ENCODE peak calls at places on chromosomes 5 and 9, in ten cellular contexts. S is HCT116, H is choroid plexus epithelial cell, A is fibroblast of lung, R is neural crest cell, B is fibroblast of the aortic adventitia, U is mammary epithelial cell, N is IMR-90, Z is uterus, L is osteocyte. P is an unnamed sample.

GRCh38 chr5:172117977-172118701 is 69.9 kb downstream of the STK10 start:
- DNase-seq in S (no peak), R (no peak), N (no peak), B (peak), Z (no peak), H (no peak), L (no peak), A (no peak), U (no peak), P (no peak)

GRCh38 chr5:149228610-149229297 is 42.9 kb upstream of the AFAP1L1 start:
- DNase-seq in A (peak), U (peak), N (peak), Z (peak), B (peak), L (no peak), S (peak), R (no peak), H (peak), P (peak)

GRCh38 chr5:135488727-135489465 is 36.7 kb upstream of the TIFAB start:
- DNase-seq in N (peak), R (peak), Z (no peak), U (peak), H (peak), S (peak), A (peak), L (no peak), B (peak), P (peak)

GRCh38 chr5:129899454-129899853 is 4.8 kb upstream of the CHSY3 start:
- DNase-seq in A (peak), U (peak), L (no peak), H (peak), S (no peak), N (peak), Z (no peak), B (peak), R (no peak), P (no peak)

GRCh38 chr5:75648712-75649111 is 37.5 kb downstream of the ANKDD1B start:
- DNase-seq in S (no peak), H (no peak), L (no peak), A (no peak), Z (no peak), R (no peak), N (no peak), U (no peak), B (no peak), P (no peak)

GRCh38 chr5:32511778-32512374 is 67.3 kb upstream of the ZFR start:
- DNase-seq in S (no peak), H (no peak), U (no peak), B (no peak), A (no peak), L (no peak), R (no peak), Z (no peak), N (no peak), P (no peak)

GRCh38 chr9:103242025-103242424 is 246.9 kb downstream of the CYLC2 start:
- DNase-seq in L (no peak), U (peak), N (no peak), A (no peak), Z (no peak), R (no peak), B (no peak), S (no peak), H (no peak), P (no peak)

GRCh38 chr9:134214766-134215394 is 50.5 kb upstream of the RNU6ATAC start:
- DNase-seq in Z (no peak), U (no peak), N (no peak), L (no peak), R (no peak), A (no peak), S (no peak), B (no peak), H (no peak), P (no peak)

GRCh38 chr9:125932012-125932411 is 184.8 kb downstream of the PBX3 start:
- DNase-seq in N (peak), Z (peak), B (peak), A (peak), S (peak), R (no peak), H (peak), L (no peak), U (peak), P (no peak)

GRCh38 chr9:100581661-100582060 is 3.8 kb downstream of the CAVIN4 start:
- DNase-seq in B (no peak), A (peak), H (no peak), R (no peak), Z (no peak), N (no peak), S (no peak), U (no peak), L (no peak), P (no peak)

GRCh38 chr9:121358747-121359146 is 11.3 kb downstream of the STOM start:
- DNase-seq in Z (no peak), S (no peak), B (no peak), U (no peak), A (no peak), H (no peak), R (no peak), N (no peak), L (no peak), P (no peak)

GRCh38 chr5:82137205-82137604 is 140.9 kb downstream of the RPS23 start:
- DNase-seq in Z (no peak), L (no peak), B (no peak), S (no peak), H (no peak), U (no peak), N (no peak), R (no peak), A (no peak), P (no peak)

GRCh38 chr9:97910273-97910844 is 11.9 kb downstream of the TRMO start:
- DNase-seq in U (peak), R (no peak), A (no peak), H (no peak), N (no peak), Z (no peak), S (no peak), B (no peak), L (no peak), P (no peak)

GRCh38 chr5:65625743-65626142 is 916 bp downstream of the SHLD3 start:
- DNase-seq in L (no peak), B (peak), H (no peak), A (no peak), S (no peak), R (no peak), Z (no peak), U (no peak), N (no peak), P (no peak)

GRCh38 chr5:173868096-173868879 is 19.9 kb upstream of the CPEB4 start:
- DNase-seq in A (peak), N (peak), R (no peak), U (no peak), H (peak), B (no peak), L (no peak), Z (no peak), S (no peak), P (no peak)

GRCh38 chr5:142281012-142281374 is 43.8 kb downstream of the SPRY4 start:
- DNase-seq in H (no peak), B (no peak), N (no peak), R (no peak), U (no peak), Z (peak), A (no peak), L (no peak), S (no peak), P (no peak)

GRCh38 chr5:42120071-42120470 is 195.0 kb downstream of the FBXO4 start:
- DNase-seq in A (no peak), N (no peak), H (no peak), B (no peak), Z (no peak), U (no peak), L (no peak), S (no peak), R (no peak), P (no peak)

GRCh38 chr5:10521466-10522223 is 42.2 kb upstream of the ANKRD33B start:
- DNase-seq in N (no peak), L (no peak), B (no peak), U (no peak), Z (no peak), R (peak), A (no peak), H (no peak), S (peak), P (no peak)

GRCh38 chr5:169225830-169226356 is 75.0 kb downstream of the SLIT3 start:
- DNase-seq in R (no peak), N (no peak), L (no peak), U (no peak), S (no peak), B (no peak), A (no peak), H (no peak), Z (no peak), P (no peak)

GRCh38 chr5:124071039-124071438 is 559.1 kb downstream of the CSNK1G3 start:
- DNase-seq in U (no peak), B (no peak), L (no peak), Z (no peak), N (no peak), A (no peak), S (no peak), R (no peak), H (no peak), P (peak)

GRCh38 chr5:35600591-35600990 is 17.1 kb upstream of the SPEF2 start:
- DNase-seq in U (no peak), N (no peak), A (no peak), L (no peak), H (no peak), Z (no peak), R (no peak), B (no peak), S (no peak), P (no peak)

GRCh38 chr5:35593338-35593737 is 24.3 kb upstream of the SPEF2 start:
- DNase-seq in N (no peak), R (no peak), Z (no peak), U (no peak), S (no peak), L (no peak), A (no peak), H (no peak), B (no peak), P (no peak)

DNA sequence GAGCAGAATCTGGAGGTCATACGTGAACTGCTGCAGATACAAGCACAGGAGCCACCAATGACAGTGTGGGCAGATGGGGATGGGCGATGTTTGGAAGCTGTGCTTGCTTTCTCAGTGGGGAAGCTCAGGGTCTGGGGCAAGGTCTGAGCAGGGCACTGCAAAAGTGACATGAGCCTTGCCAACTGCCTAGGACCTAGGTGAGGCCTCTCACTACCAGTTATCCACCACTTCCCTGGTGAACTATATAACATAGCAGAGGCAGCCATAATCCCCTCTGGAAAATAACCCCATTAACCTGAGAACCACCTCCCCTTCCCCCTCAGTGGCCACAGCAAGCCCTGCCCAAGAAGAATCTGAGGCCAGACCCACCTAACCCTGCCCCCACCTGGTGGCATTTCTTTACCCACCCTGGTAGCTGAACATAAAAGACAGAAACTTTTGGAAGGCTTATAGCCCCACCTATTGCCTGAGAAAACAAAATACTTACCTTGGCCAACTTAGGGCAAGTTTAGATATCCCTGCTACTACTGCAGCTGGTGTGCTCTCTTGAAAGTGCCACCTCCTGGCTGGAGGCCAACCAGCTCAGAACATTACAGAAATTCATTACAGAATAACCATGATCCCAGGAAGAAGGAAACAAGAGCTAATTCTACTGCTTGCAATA is 18.8 kb upstream of the SPEF2 start:
- DNase-seq in B (no peak), S (peak), L (no peak), R (no peak), A (no peak), Z (no peak), H (peak), U (no peak), N (no peak), P (no peak)
- TF ChIP-seq CTCF in B (no peak), S (peak), L (peak), R (no peak), A (no peak), Z (no peak), H (peak), U (no peak), N (no peak), P (no peak)

GRCh38 chr5:138528208-138528607 is 14.8 kb downstream of the ETF1 start:
- DNase-seq in A (peak), Z (no peak), U (no peak), H (peak), S (no peak), L (no peak), B (peak), R (no peak), N (peak), P (no peak)

GRCh38 chr5:138527170-138527569 is 15.9 kb downstream of the ETF1 start:
- DNase-seq in Z (no peak), L (no peak), R (no peak), N (no peak), B (no peak), H (no peak), U (no peak), A (no peak), S (no peak), P (no peak)

GRCh38 chr5:138528744-138529469 is 14.1 kb downstream of the ETF1 start:
- DNase-seq in A (no peak), B (no peak), U (no peak), Z (no peak), S (no peak), R (no peak), L (no peak), N (no peak), H (no peak), P (no peak)

GRCh38 chr5:138520971-138521370 is 22.1 kb downstream of the ETF1 start:
- DNase-seq in U (no peak), Z (no peak), B (no peak), R (no peak), N (no peak), S (no peak), H (no peak), A (no peak), L (no peak), P (no peak)

GRCh38 chr5:138523406-138523805 is 19.6 kb downstream of the ETF1 start:
- DNase-seq in L (no peak), N (no peak), R (no peak), A (no peak), B (no peak), H (no peak), S (no peak), U (no peak), Z (no peak), P (no peak)
- TF ChIP-seq CTCF in L (no peak), N (no peak), R (no peak), A (no peak), B (no peak), H (no peak), S (no peak), U (no peak), Z (no peak), P (no peak)

GRCh38 chr9:91004992-91005391 is 203.4 kb downstream of the SYK start:
- DNase-seq in L (no peak), S (no peak), R (no peak), Z (no peak), N (no peak), H (no peak), B (no peak), A (no peak), U (no peak), P (no peak)
- TF ChIP-seq CTCF in L (no peak), S (peak), R (no peak), Z (no peak), N (no peak), H (no peak), B (no peak), A (no peak), U (no peak), P (no peak)

GRCh38 chr5:132655821-132656773 is 1.9 kb upstream of the IL13 start:
- DNase-seq in R (no peak), H (no peak), U (no peak), S (no peak), B (peak), L (peak), N (no peak), A (peak), Z (no peak), P (no peak)
- TF ChIP-seq CTCF in R (no peak), H (no peak), U (no peak), S (no peak), B (peak), L (peak), N (peak), A (no peak), Z (no peak), P (no peak)

DNA sequence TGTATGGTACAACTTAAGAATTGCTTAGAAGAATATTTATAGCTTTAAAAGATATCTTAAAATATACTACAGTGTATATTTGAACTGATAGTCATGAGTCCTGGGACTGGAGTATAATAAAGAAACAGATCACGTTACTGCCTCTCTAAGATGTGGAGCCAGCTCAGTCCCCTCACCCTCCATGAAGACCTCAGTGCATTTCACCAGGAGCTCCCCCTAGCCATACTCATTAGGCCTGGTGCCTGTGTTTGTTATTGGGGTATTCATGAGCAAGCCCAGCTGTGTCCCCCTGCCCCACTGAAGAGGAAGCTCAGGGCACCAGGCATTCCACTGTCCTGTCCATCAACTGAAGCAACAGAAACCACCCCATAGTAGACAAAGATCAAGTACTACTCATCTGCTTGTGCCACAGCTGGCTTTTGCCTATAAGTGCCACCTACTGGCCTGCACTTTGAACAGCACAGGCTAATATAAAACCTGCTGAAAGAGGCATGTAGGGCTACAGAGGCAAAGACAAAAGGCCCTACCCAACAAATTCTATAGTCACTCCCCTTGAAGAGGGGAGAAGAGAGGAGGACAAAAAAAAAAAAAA is 850.2 kb upstream of the NUDT12 start:
- DNase-seq in N (peak), A (peak), H (peak), B (peak), S (peak), Z (no peak), L (no peak), U (peak), R (peak), P (peak)
- TF ChIP-seq CTCF in N (peak), A (peak), H (peak), B (peak), S (peak), Z (no peak), L (peak), U (peak), R (peak), P (peak)

DNA sequence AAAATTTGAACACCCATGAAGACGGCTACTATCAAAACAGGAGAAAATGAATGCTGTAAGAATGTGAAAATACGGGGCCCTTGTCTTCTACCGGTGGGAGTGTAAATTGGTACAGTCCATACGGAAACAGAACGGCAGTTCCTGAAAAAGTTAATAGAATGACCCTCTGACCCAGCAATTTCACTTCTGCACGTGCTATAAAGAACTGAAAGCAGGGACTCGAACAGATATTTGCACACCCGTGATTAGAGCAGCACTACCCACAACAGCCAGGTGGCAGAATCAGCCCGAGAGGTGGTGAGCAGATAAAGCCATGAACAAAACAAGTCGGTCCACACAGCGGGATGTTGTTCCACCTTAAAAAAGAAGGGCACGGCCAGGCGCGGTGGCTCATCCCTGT is 22.6 kb upstream of the SLC12A7 start:
- DNase-seq in N (no peak), S (no peak), H (no peak), B (no peak), R (no peak), U (no peak), L (no peak), A (no peak), Z (no peak), P (no peak)
- TF ChIP-seq CTCF in N (no peak), S (peak), H (peak), B (no peak), R (no peak), U (no peak), L (no peak), A (peak), Z (no peak), P (no peak)

DNA sequence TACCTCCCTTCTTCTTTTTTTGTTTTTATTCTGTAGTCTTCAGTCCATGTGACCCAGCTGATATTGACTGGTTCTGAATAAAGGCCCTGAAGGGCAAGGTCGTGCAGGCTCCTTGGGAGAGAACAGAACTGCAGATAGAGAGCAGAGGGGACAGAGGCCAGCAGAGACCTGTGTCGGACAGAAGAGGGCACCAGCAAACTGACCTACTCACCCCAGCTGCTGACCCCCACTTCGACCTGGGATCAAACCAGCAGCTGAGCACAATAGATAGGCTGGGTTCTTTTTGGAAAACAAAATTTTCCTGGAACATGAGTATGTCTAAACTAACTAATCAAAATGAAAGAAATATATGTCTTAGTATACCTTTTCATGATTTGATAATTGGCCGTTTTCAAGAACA is 695.1 kb downstream of the NR2F1-AS1 start:
- DNase-seq in Z (no peak), B (no peak), L (no peak), N (no peak), S (no peak), U (no peak), A (no peak), H (no peak), R (peak), P (peak)
- TF ChIP-seq CTCF in Z (no peak), B (no peak), L (no peak), N (no peak), S (peak), U (peak), A (no peak), H (no peak), R (peak), P (no peak)

DNA sequence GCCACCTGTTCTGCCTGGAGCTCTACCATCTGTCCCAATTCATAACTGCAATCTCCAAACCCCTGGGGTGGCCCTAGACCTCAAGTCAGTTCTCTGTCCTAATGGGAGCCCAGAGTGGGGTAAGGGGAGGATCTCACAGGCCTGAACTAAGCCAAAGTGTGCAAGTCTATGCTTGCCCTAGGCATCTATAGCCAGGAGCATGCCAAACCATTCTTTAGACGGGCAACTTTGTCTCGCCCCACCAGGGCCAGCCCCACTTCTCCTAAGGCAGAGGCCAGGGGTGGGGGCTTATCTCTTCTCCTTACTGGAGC is 3.3 kb downstream of the ACSL6 start:
- DNase-seq in L (no peak), R (no peak), U (peak), N (no peak), B (no peak), A (no peak), Z (no peak), S (no peak), H (no peak), P (no peak)
- TF ChIP-seq CTCF in L (no peak), R (peak), U (no peak), N (no peak), B (no peak), A (no peak), Z (no peak), S (no peak), H (no peak), P (peak)